ENCODE peak calls at places on chromosome 2, in six cellular contexts. B is left cardiac atrium, I is NCI-H1436, F is fibroblast of mammary gland, M is body of pancreas, A is HT-29. K is an unnamed sample.

GRCh38 chr2:46847185-46847710 is 68.4 kb downstream of the MCFD2 start:
- DNase-seq in B (peak), M (peak), A (peak), I (no peak), F (peak), K (peak)

GRCh38 chr2:57376985-57377384 is 669.6 kb upstream of the VRK2 start:
- DNase-seq in M (no peak), A (peak), F (peak), B (no peak), I (peak), K (no peak)

GRCh38 chr2:120342451-120342850 is 3.5 kb upstream of the INHBB start:
- DNase-seq in M (no peak), F (no peak), A (no peak), I (no peak), B (no peak), K (no peak)

GRCh38 chr2:65430515-65431416 is 1.6 kb downstream of the SPRED2 start:
- DNase-seq in F (peak), A (peak), I (peak), M (peak), B (peak), K (peak)

GRCh38 chr2:205590759-205591158 is 91.5 kb upstream of the NRP2 start:
- DNase-seq in I (no peak), A (no peak), M (no peak), F (peak), B (no peak), K (no peak)

GRCh38 chr2:108583903-108584520 is 49.7 kb downstream of the LIMS1 start:
- DNase-seq in I (peak), M (peak), B (peak), A (peak), F (peak), K (peak)

GRCh38 chr2:94872676-94873361 is 1.6 kb downstream of the TEKT4 start:
- DNase-seq in B (no peak), F (no peak), M (no peak), I (no peak), A (no peak), K (no peak)

GRCh38 chr2:230946429-230947234 is 21.6 kb upstream of the GPR55 start:
- DNase-seq in I (no peak), F (no peak), M (no peak), A (no peak), B (no peak), K (no peak)

GRCh38 chr2:206217743-206218520 is 56.5 kb upstream of the ZDBF2 start:
- DNase-seq in I (no peak), A (no peak), M (no peak), B (no peak), F (peak), K (no peak)

GRCh38 chr2:30394096-30394495 is 53.0 kb upstream of the LCLAT1 start:
- DNase-seq in I (peak), M (no peak), B (no peak), F (no peak), A (no peak), K (no peak)

GRCh38 chr2:43637030-43637803 is at the start of gene PLEKHH2:
- DNase-seq in I (peak), M (peak), B (peak), F (peak), A (peak), K (peak)

GRCh38 chr2:88714667-88715066 is 23.2 kb downstream of the RPIA start:
- DNase-seq in I (no peak), A (no peak), B (no peak), F (no peak), M (no peak), K (no peak)

GRCh38 chr2:190755796-190756415 is 107.0 kb downstream of the NAB1 start:
- DNase-seq in F (peak), I (no peak), A (no peak), B (no peak), M (no peak), K (no peak)

GRCh38 chr2:138901530-138901929 is 121.3 kb upstream of the NXPH2 start:
- DNase-seq in F (no peak), I (no peak), A (no peak), M (no peak), B (no peak), K (no peak)

GRCh38 chr2:236623816-236624215 is 54.2 kb downstream of the ACKR3 start:
- DNase-seq in B (no peak), M (no peak), F (no peak), A (no peak), I (no peak), K (no peak)

GRCh38 chr2:12313445-12314118 is 403.2 kb upstream of the TRIB2 start:
- DNase-seq in B (no peak), F (peak), M (no peak), I (no peak), A (no peak), K (no peak)

GRCh38 chr2:70381235-70381634 is 79.4 kb upstream of the FAM136A start:
- DNase-seq in I (no peak), B (no peak), A (no peak), F (no peak), M (no peak), K (no peak)

GRCh38 chr2:44942304-44943030 is 965 bp downstream of the SIX3 start:
- DNase-seq in M (no peak), A (no peak), B (no peak), F (no peak), I (no peak), K (no peak)

GRCh38 chr2:196718796-196719564 is 79.5 kb downstream of the CCDC150 start:
- DNase-seq in F (peak), M (peak), A (peak), B (no peak), I (no peak), K (peak)

GRCh38 chr2:220847587-220847986 is 724.5 kb downstream of the EPHA4 start:
- DNase-seq in F (peak), M (no peak), B (peak), A (no peak), I (no peak), K (peak)

GRCh38 chr2:224925822-224926124 is 116.5 kb downstream of the DOCK10 start:
- DNase-seq in F (peak), M (no peak), A (no peak), I (no peak), B (no peak), K (no peak)

GRCh38 chr2:127611076-127611925 is 34.7 kb upstream of the GPR17 start:
- DNase-seq in F (no peak), B (no peak), M (peak), I (no peak), A (no peak), K (no peak)

GRCh38 chr2:95068256-95068655 is 42.7 kb downstream of the MAL start:
- DNase-seq in I (no peak), F (no peak), A (no peak), B (no peak), M (no peak), K (no peak)

GRCh38 chr2:220499281-220499680 is 871.9 kb downstream of the SLC4A3 start:
- DNase-seq in I (no peak), A (no peak), M (no peak), F (peak), B (peak), K (peak)

K was measured in fibroblast of gingiva.